ENCODE peak calls at places on chromosomes 12 and 14, in four cellular contexts. One of them, this sample, is unnamed.

GRCh38 chr12:29921307-29921706 is 137.6 kb upstream of the TMTC1 start:
- DNase-seq in K562: peak; percentile 21
- DNase-seq in WTC11: no peak
- DNase-seq in SK-N-SH: no peak
- DNase-seq in this sample: peak; percentile 5

GRCh38 chr12:79255326-79255725 is 390.8 kb downstream of the SYT1 start:
- DNase-seq in WTC11: no peak
- DNase-seq in SK-N-SH: no peak
- DNase-seq in K562: no peak
- DNase-seq in this sample: no peak

GRCh38 chr12:94245984-94246383 is 97.6 kb downstream of the PLXNC1 start:
- DNase-seq in K562: no peak
- DNase-seq in SK-N-SH: no peak
- DNase-seq in WTC11: no peak
- DNase-seq in this sample: no peak

GRCh38 chr14:100176811-100177327 is 17.4 kb upstream of the DEGS2 start:
- DNase-seq in SK-N-SH: no peak
- DNase-seq in WTC11: no peak
- DNase-seq in K562: no peak
- DNase-seq in this sample: no peak

GRCh38 chr14:77302926-77303325 is 17.8 kb downstream of the POMT2 start:
- DNase-seq in K562: peak; percentile 36
- DNase-seq in WTC11: no peak
- DNase-seq in SK-N-SH: no peak
- DNase-seq in this sample: peak; percentile 90

GRCh38 chr14:99515301-99516155 is 34.3 kb downstream of the CCNK start:
- DNase-seq in SK-N-SH: peak; percentile 23
- DNase-seq in K562: no peak
- DNase-seq in WTC11: peak; percentile 3
- DNase-seq in this sample: no peak

GRCh38 chr14:35404496-35405303 is at the start of gene NFKBIA:
- DNase-seq in K562: peak; percentile 88
- DNase-seq in WTC11: peak; percentile 82
- DNase-seq in SK-N-SH: peak; percentile 87
- DNase-seq in this sample: peak; percentile 93

GRCh38 chr12:40691913-40692616 is at the start of gene CNTN1:
- DNase-seq in K562: peak; percentile 1
- DNase-seq in SK-N-SH: peak; percentile 97
- DNase-seq in WTC11: peak; percentile 92
- DNase-seq in this sample: no peak

GRCh38 chr14:47259796-47260195 is 415.6 kb downstream of the MDGA2 start:
- DNase-seq in K562: no peak
- DNase-seq in SK-N-SH: no peak
- DNase-seq in WTC11: no peak
- DNase-seq in this sample: no peak

GRCh38 chr14:35725934-35726333 is 83.2 kb downstream of the RALGAPA1 start:
- DNase-seq in K562: no peak
- DNase-seq in WTC11: no peak
- DNase-seq in SK-N-SH: no peak
- DNase-seq in this sample: no peak

GRCh38 chr12:20006856-20007255 is 361.5 kb upstream of the PDE3A start:
- DNase-seq in SK-N-SH: no peak
- DNase-seq in WTC11: no peak
- DNase-seq in K562: no peak
- DNase-seq in this sample: no peak

GRCh38 chr12:90013409-90013808 is 304.8 kb upstream of the ATP2B1 start:
- DNase-seq in SK-N-SH: no peak
- DNase-seq in WTC11: no peak
- DNase-seq in K562: no peak
- DNase-seq in this sample: no peak

GRCh38 chr12:103969391-103969790 is 3.7 kb downstream of the TDG start:
- DNase-seq in SK-N-SH: no peak
- DNase-seq in K562: no peak
- DNase-seq in WTC11: no peak
- DNase-seq in this sample: no peak

GRCh38 chr14:50447491-50447890 is 50.8 kb upstream of the CDKL1 start:
- DNase-seq in K562: no peak
- DNase-seq in WTC11: no peak
- DNase-seq in SK-N-SH: no peak
- DNase-seq in this sample: no peak

GRCh38 chr14:88286309-88286708 is 36.8 kb downstream of the KCNK10 start:
- DNase-seq in K562: no peak
- DNase-seq in SK-N-SH: no peak
- DNase-seq in WTC11: no peak
- DNase-seq in this sample: no peak

GRCh38 chr12:78290606-78291345 is 460.1 kb downstream of the NAV3 start:
- DNase-seq in K562: no peak
- DNase-seq in SK-N-SH: no peak
- DNase-seq in WTC11: no peak
- DNase-seq in this sample: peak; percentile 12

DNA sequence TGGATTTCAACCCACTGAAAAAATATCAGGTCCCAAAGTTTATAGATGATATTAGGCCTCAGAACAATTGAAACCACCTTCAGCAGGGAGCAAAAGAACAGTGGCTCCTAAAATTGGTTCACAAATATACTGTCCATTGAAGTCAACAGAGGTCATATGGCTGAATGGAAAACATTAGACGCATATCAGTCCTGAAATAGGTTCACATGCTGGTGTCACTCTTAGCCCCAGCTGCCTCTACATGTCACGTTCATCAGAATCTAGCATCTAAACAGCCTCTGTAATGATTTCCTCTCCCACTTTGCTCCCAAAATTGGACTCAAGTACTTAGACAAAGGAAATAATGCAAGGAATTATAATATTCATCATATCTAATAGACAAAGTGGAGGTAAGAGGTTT is 8.7 kb downstream of the FLRT2 start:
- DNase-seq in K562: no peak
- DNase-seq in WTC11: no peak
- DNase-seq in SK-N-SH: no peak
- DNase-seq in this sample: no peak
- TF ChIP-seq FOXJ3 in K562: no peak
- TF ChIP-seq FOXJ3 in WTC11: no peak
- TF ChIP-seq FOXJ3 in SK-N-SH: no peak
- TF ChIP-seq FOXJ3 in this sample: no peak

GRCh38 chr14:22801716-22802115 is 13.5 kb downstream of the SLC7A7 start:
- DNase-seq in K562: no peak
- DNase-seq in WTC11: no peak
- DNase-seq in SK-N-SH: no peak
- DNase-seq in this sample: no peak

GRCh38 chr14:22802860-22803562 is 12.2 kb downstream of the SLC7A7 start:
- DNase-seq in K562: no peak
- DNase-seq in WTC11: no peak
- DNase-seq in SK-N-SH: no peak
- DNase-seq in this sample: no peak

GRCh38 chr14:22800356-22800755 is 14.9 kb downstream of the SLC7A7 start:
- DNase-seq in WTC11: no peak
- DNase-seq in SK-N-SH: no peak
- DNase-seq in K562: no peak
- DNase-seq in this sample: no peak

GRCh38 chr14:22807432-22808087 is 7.7 kb downstream of the SLC7A7 start:
- DNase-seq in WTC11: no peak
- DNase-seq in K562: no peak
- DNase-seq in SK-N-SH: no peak
- DNase-seq in this sample: peak; percentile 95

GRCh38 chr14:22803575-22803974 is 11.7 kb downstream of the SLC7A7 start:
- DNase-seq in K562: no peak
- DNase-seq in WTC11: no peak
- DNase-seq in SK-N-SH: no peak
- DNase-seq in this sample: no peak
- TF ChIP-seq FOXJ3 in K562: no peak
- TF ChIP-seq FOXJ3 in WTC11: no peak
- TF ChIP-seq FOXJ3 in SK-N-SH: no peak
- TF ChIP-seq FOXJ3 in this sample: no peak

GRCh38 chr12:76083246-76083735 is 1.2 kb downstream of the NAP1L1 start:
- DNase-seq in SK-N-SH: no peak
- DNase-seq in WTC11: no peak
- DNase-seq in K562: no peak
- DNase-seq in this sample: no peak
- TF ChIP-seq FOXJ3 in SK-N-SH: no peak
- TF ChIP-seq FOXJ3 in WTC11: no peak
- TF ChIP-seq FOXJ3 in K562: no peak
- TF ChIP-seq FOXJ3 in this sample: no peak

GRCh38 chr12:46473634-46474201 is 101.1 kb upstream of the SLC38A2 start:
- DNase-seq in WTC11: no peak
- DNase-seq in SK-N-SH: peak; percentile 15
- DNase-seq in K562: peak; percentile 57
- DNase-seq in this sample: peak; percentile 95
- TF ChIP-seq FOXJ3 in WTC11: no peak
- TF ChIP-seq FOXJ3 in SK-N-SH: no peak
- TF ChIP-seq FOXJ3 in K562: no peak
- TF ChIP-seq FOXJ3 in this sample: peak; percentile 93

GRCh38 chr14:101193845-101194355 is 290.4 kb upstream of the RTL1 start:
- DNase-seq in WTC11: no peak
- DNase-seq in SK-N-SH: no peak
- DNase-seq in K562: no peak
- DNase-seq in this sample: no peak

GRCh38 chr14:101196051-101196450 is 292.5 kb upstream of the RTL1 start:
- DNase-seq in WTC11: no peak
- DNase-seq in SK-N-SH: no peak
- DNase-seq in K562: no peak
- DNase-seq in this sample: no peak

GRCh38 chr14:101196795-101197590 is 293.5 kb upstream of the RTL1 start:
- DNase-seq in K562: peak; percentile 18
- DNase-seq in SK-N-SH: peak; percentile 48
- DNase-seq in WTC11: peak; percentile 54
- DNase-seq in this sample: no peak

GRCh38 chr14:101194356-101195308 is 291.1 kb upstream of the RTL1 start:
- DNase-seq in K562: no peak
- DNase-seq in SK-N-SH: no peak
- DNase-seq in WTC11: no peak
- DNase-seq in this sample: no peak

DNA sequence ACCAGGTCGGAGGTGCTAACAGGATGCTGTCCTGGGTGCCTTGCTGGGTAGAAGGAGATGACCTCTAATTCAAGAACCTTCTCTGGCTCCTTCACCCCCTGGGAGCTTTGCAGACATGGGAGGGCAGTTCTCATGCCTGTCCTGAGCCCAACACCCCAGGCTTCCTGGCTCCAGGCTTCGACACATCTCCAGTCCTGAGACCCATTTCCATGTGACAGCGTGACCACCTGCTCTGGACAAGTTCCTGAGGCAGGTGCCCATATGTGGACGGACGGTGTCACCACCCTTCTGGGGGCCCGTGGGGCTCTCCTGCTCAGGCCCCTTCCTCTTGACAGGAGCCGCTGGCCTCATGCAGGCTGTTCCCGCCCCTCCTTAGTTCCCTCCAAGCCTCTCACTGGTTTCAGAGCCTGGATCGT is 291.8 kb upstream of the RTL1 start:
- DNase-seq in SK-N-SH: no peak
- DNase-seq in K562: no peak
- DNase-seq in WTC11: no peak
- DNase-seq in this sample: no peak
- TF ChIP-seq FOXJ3 in SK-N-SH: no peak
- TF ChIP-seq FOXJ3 in K562: no peak
- TF ChIP-seq FOXJ3 in WTC11: no peak
- TF ChIP-seq FOXJ3 in this sample: no peak

GRCh38 chr14:37594238-37594915 is 672 bp downstream of the FOXA1 start:
- DNase-seq in WTC11: peak; percentile 77
- DNase-seq in SK-N-SH: peak; percentile 53
- DNase-seq in K562: peak; percentile 89
- DNase-seq in this sample: peak; percentile 99
- TF ChIP-seq FOXJ3 in WTC11: no peak
- TF ChIP-seq FOXJ3 in SK-N-SH: no peak
- TF ChIP-seq FOXJ3 in K562: no peak
- TF ChIP-seq FOXJ3 in this sample: peak; percentile 76

GRCh38 chr14:85528080-85528881 is 1.7 kb upstream of the FLRT2 start:
- DNase-seq in K562: no peak
- DNase-seq in WTC11: peak; percentile 22
- DNase-seq in SK-N-SH: no peak
- DNase-seq in this sample: peak; percentile 41

GRCh38 chr14:85527458-85527857 is 2.5 kb upstream of the FLRT2 start:
- DNase-seq in K562: no peak
- DNase-seq in WTC11: no peak
- DNase-seq in SK-N-SH: no peak
- DNase-seq in this sample: no peak

GRCh38 chr14:85528882-85529585 is 910 bp upstream of the FLRT2 start:
- DNase-seq in SK-N-SH: no peak
- DNase-seq in K562: no peak
- DNase-seq in WTC11: no peak
- DNase-seq in this sample: no peak

GRCh38 chr14:85529803-85530574 is at the start of gene FLRT2:
- DNase-seq in SK-N-SH: no peak
- DNase-seq in K562: no peak
- DNase-seq in WTC11: peak; percentile 33
- DNase-seq in this sample: no peak

DNA sequence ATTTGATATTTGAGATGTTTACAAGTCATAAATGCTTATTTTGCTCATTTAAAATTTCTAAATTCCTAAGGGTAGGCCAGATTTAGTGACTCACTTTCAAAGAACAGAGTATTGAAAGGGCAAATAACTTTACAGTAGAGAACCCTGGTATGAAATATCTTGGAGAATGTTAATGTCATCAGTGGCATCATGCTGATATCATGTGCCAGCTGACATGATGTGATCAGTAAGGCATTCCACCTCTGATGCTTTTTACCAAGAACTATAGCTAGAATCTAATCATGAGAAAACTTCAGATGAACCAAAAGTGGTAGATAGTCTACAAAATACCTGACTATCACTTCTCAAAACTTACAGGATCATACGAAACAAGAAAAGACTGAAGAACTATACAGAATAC is 2.9 kb upstream of the FLRT2 start:
- DNase-seq in K562: no peak
- DNase-seq in SK-N-SH: no peak
- DNase-seq in WTC11: no peak
- DNase-seq in this sample: no peak
- TF ChIP-seq FOXJ3 in K562: no peak
- TF ChIP-seq FOXJ3 in SK-N-SH: no peak
- TF ChIP-seq FOXJ3 in WTC11: no peak
- TF ChIP-seq FOXJ3 in this sample: no peak